ENCODE peak calls at places on chromosomes 6 and 20, in seven cellular contexts. Z is transverse colon, P is GM12891, B is uterus, D is A549, W is heart left ventricle, J is HCT116. E is an unnamed sample.

GRCh38 chr20:34112600-34113061 is 588 bp upstream of the EIF2S2 start:
- DNase-seq in P (peak), J (no peak), B (peak), W (peak), D (peak), Z (peak), E (peak)

GRCh38 chr6:8889514-8889913 is 454.2 kb upstream of the SLC35B3 start:
- DNase-seq in W (no peak), B (no peak), J (no peak), D (no peak), Z (no peak), P (no peak), E (no peak)

GRCh38 chr6:327538-328183 is 35.4 kb downstream of the DUSP22 start:
- DNase-seq in W (no peak), P (no peak), Z (no peak), D (no peak), J (no peak), B (no peak), E (peak)

GRCh38 chr6:34601706-34602105 is 45.6 kb upstream of the SPDEF start:
- DNase-seq in B (no peak), P (no peak), W (no peak), J (no peak), Z (no peak), D (no peak), E (no peak)

GRCh38 chr6:4059115-4059777 is 19.7 kb downstream of the FAM217A start:
- DNase-seq in Z (no peak), D (peak), W (no peak), B (no peak), P (no peak), J (no peak), E (peak)

GRCh38 chr6:168071620-168072019 is 7.4 kb downstream of the FRMD1 start:
- DNase-seq in P (no peak), J (no peak), B (no peak), D (peak), W (no peak), Z (no peak), E (no peak)

GRCh38 chr6:84897874-84898635 is 133.7 kb upstream of the TBX18 start:
- DNase-seq in P (no peak), B (no peak), D (peak), W (no peak), J (no peak), Z (no peak), E (peak)

GRCh38 chr6:3471711-3472110 is 14.9 kb upstream of the SLC22A23 start:
- DNase-seq in W (no peak), B (no peak), D (no peak), J (no peak), Z (no peak), P (no peak), E (no peak)

GRCh38 chr6:91081452-91082067 is 494.7 kb upstream of the MAP3K7 start:
- DNase-seq in D (peak), Z (no peak), W (no peak), J (peak), B (no peak), P (peak), E (peak)

GRCh38 chr20:48864254-48864653 is 36.5 kb upstream of the PREX1 start:
- DNase-seq in P (no peak), D (peak), B (no peak), J (no peak), W (no peak), Z (no peak), E (no peak)

GRCh38 chr6:155100087-155100486 is 105.0 kb downstream of the TIAM2 start:
- DNase-seq in D (no peak), Z (no peak), J (no peak), W (peak), B (no peak), P (no peak), E (no peak)

GRCh38 chr20:9036593-9036992 is 32.3 kb upstream of the PLCB4 start:
- DNase-seq in D (no peak), P (no peak), W (no peak), Z (no peak), J (peak), B (no peak), E (no peak)

GRCh38 chr6:92024071-92024470 is 1395.3 kb downstream of the EPHA7 start:
- DNase-seq in B (no peak), W (no peak), Z (no peak), P (no peak), D (no peak), J (no peak), E (no peak)

GRCh38 chr6:129671442-129672344 is 38.3 kb downstream of the ARHGAP18 start:
- DNase-seq in P (no peak), J (no peak), B (no peak), Z (peak), D (no peak), W (no peak), E (no peak)

GRCh38 chr6:120352491-120352890 is 981.8 kb downstream of the TBC1D32 start:
- DNase-seq in B (no peak), W (no peak), Z (no peak), P (no peak), D (no peak), J (no peak), E (no peak)

GRCh38 chr6:97449437-97449966 is 166.5 kb upstream of the MMS22L start:
- DNase-seq in J (no peak), P (no peak), Z (no peak), D (no peak), B (no peak), W (no peak), E (no peak)

GRCh38 chr20:11271920-11272594 is 598.3 kb upstream of the JAG1 start:
- DNase-seq in Z (no peak), P (no peak), J (no peak), B (no peak), W (no peak), D (no peak), E (no peak)

DNA sequence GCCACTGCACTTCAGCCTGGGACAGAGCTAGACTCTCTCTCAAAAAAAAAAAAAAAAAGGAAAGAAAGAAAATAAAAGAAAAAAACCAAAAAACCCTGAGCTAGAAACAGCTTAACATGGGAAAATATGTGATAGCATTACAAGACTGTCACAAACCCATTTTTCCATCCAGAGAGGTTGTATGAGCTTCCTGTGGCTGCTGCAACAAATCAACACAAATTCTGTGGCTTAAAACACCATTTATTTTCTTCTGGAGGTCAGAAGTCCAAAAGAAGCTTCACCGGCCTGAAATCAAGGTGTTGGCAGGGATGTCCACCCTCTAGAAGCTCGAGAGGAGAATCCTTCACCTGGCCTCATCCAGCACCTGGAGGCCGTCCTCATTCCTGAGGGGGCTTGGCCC is 21.7 kb upstream of the SSR1 start:
- DNase-seq in Z (no peak), W (no peak), B (no peak), P (no peak), D (no peak), J (no peak), E (no peak)
- TF ChIP-seq POLR2A in Z (no peak), W (no peak), B (no peak), P (no peak), D (no peak), J (no peak), E (no peak)

GRCh38 chr20:42941629-42942028 is 248.1 kb downstream of the PTPRT start:
- DNase-seq in J (no peak), P (no peak), W (no peak), D (no peak), Z (no peak), B (no peak), E (no peak)
- TF ChIP-seq POLR2A in J (no peak), P (no peak), W (no peak), D (no peak), Z (no peak), B (no peak), E (no peak)

GRCh38 chr6:149480502-149481280 is 4.1 kb downstream of the ZC3H12D start:
- DNase-seq in Z (no peak), W (no peak), B (no peak), J (no peak), P (no peak), D (no peak), E (no peak)
- TF ChIP-seq POLR2A in Z (no peak), W (no peak), B (no peak), J (no peak), P (no peak), D (no peak), E (no peak)

DNA sequence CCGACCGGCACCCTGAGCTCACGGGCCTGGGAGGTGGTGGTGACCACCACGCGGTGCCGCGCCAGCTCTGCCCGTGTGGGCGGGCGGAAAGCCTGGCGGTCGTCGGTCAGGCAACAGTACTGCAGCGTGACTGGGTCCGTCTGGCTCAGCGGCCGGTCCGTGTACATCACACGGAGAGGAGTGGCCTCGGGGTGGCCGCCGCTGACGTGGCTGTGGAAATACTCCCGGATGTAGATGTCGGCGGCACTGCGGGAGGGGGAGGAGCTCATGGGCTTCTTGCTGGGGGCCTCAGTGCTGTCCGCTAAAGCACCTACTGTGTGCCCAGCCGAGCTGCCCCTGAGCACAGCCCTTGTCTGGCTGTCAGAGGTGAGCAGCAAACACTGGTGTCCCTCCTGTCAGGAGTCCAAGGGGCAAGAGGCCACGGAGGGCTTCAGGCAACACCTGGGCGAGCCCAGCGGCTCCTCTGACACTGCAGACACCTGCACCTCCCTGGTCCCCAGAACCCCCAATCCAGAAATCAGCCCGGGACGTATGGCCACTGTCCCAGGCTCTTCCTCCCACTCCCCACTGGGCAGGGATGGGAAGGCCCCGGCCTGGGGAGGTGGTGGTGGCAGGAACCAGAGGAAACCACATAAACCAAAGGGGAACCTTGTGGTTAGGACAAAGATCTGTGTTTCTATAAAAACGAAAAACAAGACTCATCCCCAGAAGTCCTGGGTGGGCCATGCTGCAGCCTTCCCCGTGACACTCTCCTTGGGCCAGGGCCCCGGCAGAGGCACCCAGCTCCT is 6.5 kb downstream of the HELZ2 start:
- DNase-seq in D (no peak), Z (peak), P (peak), J (no peak), B (no peak), W (no peak), E (no peak)
- TF ChIP-seq POLR2A in D (no peak), Z (no peak), P (no peak), J (no peak), B (no peak), W (no peak), E (no peak)

GRCh38 chr6:111012143-111012452 is 30.3 kb downstream of the RPF2 start:
- DNase-seq in W (no peak), J (no peak), Z (no peak), P (no peak), D (no peak), B (no peak), E (no peak)
- TF ChIP-seq POLR2A in W (no peak), J (no peak), Z (no peak), P (no peak), D (no peak), B (no peak), E (no peak)

DNA sequence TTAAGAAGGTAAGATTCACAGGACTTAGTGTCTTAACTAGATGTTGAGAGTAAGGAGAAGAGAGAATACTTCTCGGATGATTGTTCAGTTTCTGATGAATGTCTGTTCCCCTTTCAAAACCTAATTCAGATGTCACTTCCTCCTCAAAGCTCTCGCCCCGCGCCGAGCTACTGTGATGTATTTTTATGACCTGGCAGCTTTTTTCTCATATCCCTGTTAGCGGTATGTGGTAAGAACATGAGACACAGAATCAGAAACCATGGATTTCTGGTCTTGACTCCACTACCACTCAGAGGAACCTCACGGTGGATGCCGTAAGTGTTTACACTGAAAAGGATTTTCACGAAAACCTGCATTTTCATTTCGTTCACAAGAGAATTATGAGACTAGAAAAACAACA is 48.4 kb downstream of the CEP43 start:
- DNase-seq in W (no peak), D (no peak), J (no peak), P (no peak), B (no peak), Z (peak), E (no peak)
- TF ChIP-seq POLR2A in W (no peak), D (no peak), J (no peak), P (no peak), B (no peak), Z (no peak), E (no peak)